ENCODE peak calls at places on chromosome 14, in six cellular contexts. B, P, M, H, Z and A are unnamed samples.
A peak's percentile ranks its signal among the peaks of the same experiment; 100 is the strongest.

GRCh38 chr14:97524579-97525319 is 727.6 kb downstream of the VRK1 start:
- DNase-seq in Z (no peak), B (no peak), M (no peak), H (no peak), P (no peak), A (no peak)

GRCh38 chr14:67436006-67436866 is 24.3 kb upstream of the PLEK2 start:
- DNase-seq in M (no peak), B (no peak), P (no peak), H (no peak), Z (no peak), A (no peak)

GRCh38 chr14:82438416-82438815 is 904.8 kb upstream of the SEL1L start:
- DNase-seq in B (no peak), P (no peak), Z (no peak), H (no peak), M (no peak), A (no peak)

GRCh38 chr14:61698216-61698980 is 3.1 kb downstream of the HIF1A start:
- DNase-seq in H (no peak), Z (no peak), M (no peak), B (no peak), P (no peak), A (no peak)

GRCh38 chr14:100717371-100717770 is 9.3 kb upstream of the DLK1 start:
- DNase-seq in M (no peak), Z (no peak), H (no peak), P (no peak), B (no peak), A (no peak)

GRCh38 chr14:104588066-104588857 is 8.7 kb downstream of the C14orf180 start:
- DNase-seq in Z (no peak), M (no peak), P (no peak), H (no peak), B (no peak), A (no peak)

GRCh38 chr14:94601961-94602391 is 10.2 kb upstream of the SERPINA3 start:
- DNase-seq in M (peak; percentile 44), B (peak; percentile 59), H (peak; percentile 48), P (no peak), Z (peak; percentile 49), A (peak; percentile 51)

GRCh38 chr14:98177551-98177950 is 1094.4 kb downstream of the BCL11B start:
- DNase-seq in H (no peak), Z (no peak), M (no peak), B (no peak), P (no peak), A (no peak)

GRCh38 chr14:64879635-64880381 is at the start of gene SPTB:
- DNase-seq in M (no peak), P (peak; percentile 82), Z (peak; percentile 30), H (peak; percentile 44), B (no peak), A (no peak)

GRCh38 chr14:52399886-52400599 is 85.9 kb downstream of the PTGER2 start:
- DNase-seq in P (no peak), H (peak; percentile 40), M (no peak), Z (no peak), B (no peak), A (no peak)
- TF ChIP-seq CTCF in P (no peak), H (peak; percentile 36), M (no peak), Z (no peak), B (peak; percentile 39), A (peak; percentile 10)

GRCh38 chr14:78897443-78897842 is 727.3 kb downstream of the NRXN3 start:
- DNase-seq in Z (no peak), H (no peak), P (no peak), M (no peak), B (no peak), A (no peak)

GRCh38 chr14:78904094-78904493 is 733.9 kb downstream of the NRXN3 start:
- DNase-seq in H (peak; percentile 8), Z (no peak), B (no peak), P (no peak), M (no peak), A (no peak)

DNA sequence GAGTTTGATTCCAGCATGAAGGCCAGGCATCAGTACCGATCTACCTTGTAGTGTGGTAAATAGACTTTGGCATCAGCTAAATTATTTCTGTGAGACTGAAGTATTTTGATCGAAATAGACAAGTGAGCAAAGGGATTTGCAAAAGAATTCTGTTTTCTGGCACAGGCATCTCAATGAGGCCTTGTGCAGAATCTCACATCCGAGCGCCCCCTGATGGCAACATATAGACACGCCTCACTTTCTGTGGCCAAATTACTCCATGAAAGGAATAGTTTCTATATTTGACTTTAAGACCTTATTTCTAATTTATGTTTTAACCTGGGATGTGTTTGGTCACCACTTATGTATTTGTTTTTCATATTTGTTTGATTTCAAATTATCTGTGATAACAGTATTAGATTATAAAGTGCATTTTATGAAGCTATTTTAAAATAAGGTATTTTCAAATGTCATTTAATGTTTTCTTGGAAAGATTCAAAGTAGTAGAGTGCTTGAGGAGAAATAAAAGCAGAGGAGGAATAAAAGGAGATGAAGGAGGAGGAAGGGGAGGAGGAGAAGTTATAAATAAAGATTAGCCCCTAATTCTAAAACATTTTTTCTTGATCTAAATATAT is 731.9 kb downstream of the NRXN3 start:
- DNase-seq in Z (no peak), H (peak; percentile 29), M (no peak), P (no peak), B (peak; percentile 10), A (no peak)
- TF ChIP-seq CTCF in Z (peak; percentile 17), H (peak; percentile 75), M (no peak), P (peak; percentile 34), B (peak; percentile 72), A (peak; percentile 68)

GRCh38 chr14:31476131-31476917 is 11.5 kb downstream of the GPR33 start:
- DNase-seq in B (no peak), Z (no peak), M (no peak), P (no peak), H (no peak), A (no peak)
- TF ChIP-seq CTCF in B (no peak), Z (no peak), M (no peak), P (no peak), H (no peak), A (no peak)

GRCh38 chr14:75084513-75084912 is 15.1 kb downstream of the ZC2HC1C start:
- DNase-seq in B (no peak), P (no peak), M (no peak), Z (no peak), H (peak; percentile 71), A (no peak)
- TF ChIP-seq CTCF in B (peak; percentile 18), P (peak; percentile 23), M (no peak), Z (peak; percentile 33), H (peak; percentile 71), A (peak; percentile 66)

DNA sequence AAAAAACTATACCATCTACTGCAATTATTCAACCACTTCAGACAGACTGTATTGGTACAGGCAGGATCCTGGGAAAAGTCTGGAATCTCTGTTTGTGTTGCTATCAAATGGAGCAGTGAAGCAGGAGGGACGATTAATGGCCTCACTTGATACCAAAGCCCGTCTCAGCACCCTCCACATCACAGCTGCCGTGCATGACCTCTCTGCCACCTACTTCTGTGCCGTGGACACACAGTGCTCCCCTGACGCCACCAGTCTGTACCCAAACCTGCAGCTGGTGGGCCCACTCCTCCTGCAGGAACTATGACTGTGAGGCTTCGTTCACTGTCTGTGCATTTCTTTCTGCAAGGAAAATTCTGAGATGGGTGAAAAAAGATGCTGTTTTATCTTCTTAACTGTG is 284.7 kb downstream of the DAD1 start:
- DNase-seq in H (no peak), B (no peak), M (no peak), Z (no peak), P (no peak), A (no peak)
- TF ChIP-seq CTCF in H (no peak), B (no peak), M (no peak), Z (no peak), P (no peak), A (no peak)

GRCh38 chr14:24271834-24272263 is 452 bp upstream of the RABGGTA start:
- DNase-seq in B (no peak), M (no peak), Z (no peak), H (no peak), P (no peak), A (no peak)

GRCh38 chr14:24275524-24276139 is 4.2 kb upstream of the RABGGTA start:
- DNase-seq in P (no peak), H (no peak), Z (no peak), B (no peak), M (no peak), A (no peak)

GRCh38 chr14:24272442-24272841 is 1.0 kb upstream of the RABGGTA start:
- DNase-seq in M (no peak), P (no peak), Z (no peak), B (no peak), H (no peak), A (no peak)

GRCh38 chr14:24274101-24274543 is 2.7 kb upstream of the RABGGTA start:
- DNase-seq in Z (no peak), H (peak; percentile 78), B (no peak), P (no peak), M (peak; percentile 69), A (peak; percentile 100)

GRCh38 chr14:24273422-24273998 is 2.1 kb upstream of the RABGGTA start:
- DNase-seq in P (no peak), Z (peak; percentile 32), M (no peak), H (peak; percentile 16), B (no peak), A (peak; percentile 77)
- TF ChIP-seq CTCF in P (peak; percentile 13), Z (no peak), M (no peak), H (peak; percentile 38), B (no peak), A (peak; percentile 66)

GRCh38 chr14:102590667-102591099 is 1.8 kb upstream of the RCOR1 start:
- DNase-seq in H (peak; percentile 73), P (peak; percentile 42), B (no peak), Z (peak; percentile 72), M (peak; percentile 30), A (no peak)
- TF ChIP-seq CTCF in H (peak; percentile 45), P (no peak), B (peak; percentile 71), Z (peak; percentile 60), M (no peak), A (no peak)